ENCODE peak calls at places on chromosomes 13 and 19, in four cellular contexts. E is activated naive CD8-positive, alpha-beta T cell treated with anti-CD3 and anti-CD28 coated beads, Interleukin-2, amount 50 U/mL, for 24 hours; I is lower leg skin; C is hippocampal formation. M is an unnamed sample.
A peak's percentile ranks its signal among the peaks of the same experiment; 100 is the strongest.

GRCh38 chr13:99992912-99993311 is 11.3 kb downstream of the ZIC2 start:
- DNase-seq in I (no peak), E (no peak), C (no peak), M (no peak)

GRCh38 chr13:74575729-74576125 is 441.5 kb upstream of the KLF12 start:
- DNase-seq in E (peak; percentile 57), C (peak; percentile 41), I (peak; percentile 22), M (peak; percentile 68)

GRCh38 chr19:17259934-17260333 is 4.6 kb downstream of the USHBP1 start:
- DNase-seq in C (no peak), I (no peak), E (no peak), M (no peak)

GRCh38 chr13:89969996-89970709 is 1377.3 kb upstream of the MIR17HG start:
- DNase-seq in I (no peak), C (no peak), E (no peak), M (no peak)

GRCh38 chr19:30882411-30883005 is 466.7 kb downstream of the TSHZ3 start:
- DNase-seq in E (no peak), I (no peak), C (no peak), M (no peak)

GRCh38 chr19:4304509-4305252 is at the start of gene FSD1:
- DNase-seq in C (no peak), E (peak; percentile 88), I (no peak), M (no peak)

GRCh38 chr19:29831041-29831548 is 19.3 kb downstream of the CCNE1 start:
- DNase-seq in E (peak; percentile 56), C (no peak), I (no peak), M (no peak)

GRCh38 chr13:110194456-110194855 is 112.5 kb downstream of the COL4A1 start:
- DNase-seq in I (no peak), E (no peak), C (no peak), M (no peak)

GRCh38 chr19:54107876-54108490 is 5.3 kb downstream of the NDUFA3 start:
- DNase-seq in I (no peak), E (no peak), C (no peak), M (no peak)

GRCh38 chr19:55210120-55210493 is 806 bp upstream of the PTPRH start:
- DNase-seq in C (no peak), I (no peak), E (no peak), M (no peak)

GRCh38 chr13:109154146-109154545 is 524.7 kb downstream of the MYO16 start:
- DNase-seq in C (no peak), E (no peak), I (no peak), M (no peak)

GRCh38 chr13:101453784-101454201 is 1.3 kb downstream of the ITGBL1 start:
- DNase-seq in I (no peak), C (no peak), E (no peak), M (peak; percentile 9)

GRCh38 chr19:3338541-3339181 is 27.7 kb upstream of the NFIC start:
- DNase-seq in C (no peak), I (no peak), E (peak; percentile 45), M (no peak)

GRCh38 chr19:19817357-19817756 is 4.2 kb downstream of the ZNF506 start:
- DNase-seq in I (no peak), C (no peak), E (peak; percentile 55), M (no peak)

GRCh38 chr13:43303040-43303729 is 279.8 kb downstream of the DNAJC15 start:
- DNase-seq in E (no peak), C (peak; percentile 66), I (no peak), M (peak; percentile 13)

GRCh38 chr13:75850915-75851314 is 214.8 kb downstream of the LMO7 start:
- DNase-seq in I (no peak), C (no peak), E (no peak), M (no peak)

GRCh38 chr19:18397242-18398202 is at the start of gene LRRC25:
- DNase-seq in E (no peak), I (no peak), C (no peak), M (no peak)

GRCh38 chr13:112791662-112792440 is 102.0 kb downstream of the ATP11A start:
- DNase-seq in I (no peak), E (no peak), C (no peak), M (no peak)

GRCh38 chr13:44710576-44710975 is 134.4 kb upstream of the TSC22D1 start:
- DNase-seq in I (no peak), E (peak; percentile 22), C (no peak), M (no peak)

GRCh38 chr13:78015782-78016181 is 97.2 kb upstream of the EDNRB start:
- DNase-seq in E (no peak), I (no peak), C (no peak), M (no peak)

GRCh38 chr19:9673912-9674668 is 810 bp downstream of the ZNF562 start:
- DNase-seq in I (no peak), C (no peak), E (peak; percentile 21), M (no peak)

GRCh38 chr19:29687897-29688728 is 22.9 kb downstream of the PLEKHF1 start:
- DNase-seq in I (no peak), E (no peak), C (no peak), M (no peak)

GRCh38 chr13:101204270-101205011 is 211.9 kb downstream of the NALCN start:
- DNase-seq in C (no peak), I (no peak), E (no peak), M (no peak)

GRCh38 chr19:5131031-5131865 is 162.3 kb downstream of the KDM4B start:
- DNase-seq in C (no peak), I (no peak), E (peak; percentile 49), M (no peak)

GRCh38 chr19:8571006-8571411 is 6.2 kb downstream of the MYO1F start:
- DNase-seq in E (peak; percentile 35), C (no peak), I (no peak), M (peak; percentile 38)

GRCh38 chr19:10113964-10114650 is 2.6 kb downstream of the P2RY11 start:
- DNase-seq in E (peak; percentile 30), C (no peak), I (no peak), M (no peak)

GRCh38 chr13:72788831-72789230 is 6.9 kb downstream of the PIBF1 start:
- DNase-seq in E (no peak), C (no peak), I (no peak), M (no peak)

GRCh38 chr13:46354143-46355087 is 32.6 kb downstream of the RUBCNL start:
- DNase-seq in C (no peak), I (no peak), E (no peak), M (no peak)

GRCh38 chr19:36144624-36145023 is 4.8 kb downstream of the CAPNS1 start:
- DNase-seq in C (no peak), I (no peak), E (no peak), M (no peak)

GRCh38 chr13:51585234-51585672 is 991 bp downstream of the WDFY2 start:
- DNase-seq in C (peak; percentile 51), I (no peak), E (no peak), M (no peak)

GRCh38 chr13:108924154-108924940 is 294.9 kb downstream of the MYO16 start:
- DNase-seq in I (no peak), C (no peak), E (no peak), M (no peak)

GRCh38 chr13:83692800-83693199 is 189.5 kb downstream of the SLITRK1 start:
- DNase-seq in I (no peak), E (no peak), C (no peak), M (no peak)

GRCh38 chr13:80363890-80364503 is 23.1 kb upstream of the SPRY2 start:
- DNase-seq in C (peak; percentile 47), I (no peak), E (no peak), M (no peak)

GRCh38 chr19:35025969-35026368 is 4.3 kb upstream of the SCN1B start:
- DNase-seq in C (no peak), I (no peak), E (no peak), M (no peak)

GRCh38 chr19:19463348-19464117 is 51.8 kb downstream of the TSSK6 start:
- DNase-seq in C (no peak), E (no peak), I (no peak), M (no peak)